ENCODE peak calls at places on chromosomes 11 and 22, in ten cellular contexts. M is fibroblast of lung, J is lower lobe of right lung, B is cardiac fibroblast, D is upper lobe of right lung, F is left ventricle myocardium inferior, W is A673, R is HEK293T, N is NCI-H460, E is T-helper 1 cell. K is an unnamed sample.

GRCh38 chr11:107999759-108000455 is 8.8 kb upstream of the CUL5 start:
- DNase-seq in M (peak), J (no peak), B (peak), D (no peak), F (no peak), W (peak), R (peak), N (peak), E (peak), K (peak)

GRCh38 chr11:116230453-116230852 is 542.3 kb downstream of the BUD13 start:
- DNase-seq in M (no peak), J (no peak), B (no peak), D (no peak), F (no peak), W (no peak), R (no peak), N (no peak), E (no peak), K (no peak)

GRCh38 chr11:47299078-47299477 is 29.1 kb downstream of the MADD start:
- DNase-seq in M (no peak), J (no peak), B (no peak), D (no peak), F (no peak), W (no peak), R (no peak), N (no peak), E (no peak), K (no peak)

GRCh38 chr11:61042537-61042936 is 59.8 kb upstream of the CD5 start:
- DNase-seq in M (no peak), J (no peak), B (no peak), D (no peak), F (no peak), W (no peak), R (no peak), N (no peak), E (no peak), K (no peak)

GRCh38 chr11:1198766-1199688 is 23.8 kb upstream of the MUC5B start:
- DNase-seq in M (no peak), J (peak), B (no peak), D (peak), F (peak), W (no peak), R (no peak), N (no peak), E (no peak), K (no peak)

GRCh38 chr11:79708319-79708928 is 267.6 kb upstream of the TENM4 start:
- DNase-seq in M (peak), J (no peak), B (peak), D (no peak), F (no peak), W (peak), R (peak), N (peak), E (no peak), K (no peak)

GRCh38 chr11:287821-288327 is 1.1 kb upstream of the PGGHG start:
- DNase-seq in M (no peak), J (peak), B (no peak), D (peak), F (peak), W (no peak), R (no peak), N (no peak), E (peak), K (no peak)

GRCh38 chr11:77470504-77470903 is 3.4 kb downstream of the PAK1 start:
- DNase-seq in M (no peak), J (no peak), B (no peak), D (no peak), F (no peak), W (no peak), R (no peak), N (no peak), E (no peak), K (no peak)

GRCh38 chr11:3984896-3985295 is 109.7 kb upstream of the RRM1 start:
- DNase-seq in M (peak), J (no peak), B (peak), D (no peak), F (no peak), W (no peak), R (no peak), N (no peak), E (peak), K (no peak)

GRCh38 chr22:46791201-46791731 is 28.8 kb downstream of the TBC1D22A start:
- DNase-seq in M (peak), J (no peak), B (peak), D (no peak), F (no peak), W (no peak), R (no peak), N (no peak), E (peak), K (no peak)

GRCh38 chr22:27990879-27991278 is 71.8 kb upstream of the PITPNB start:
- DNase-seq in M (peak), J (peak), B (peak), D (no peak), F (peak), W (peak), R (peak), N (peak), E (no peak), K (no peak)

GRCh38 chr22:42553475-42554361 is at the start of gene SERHL2:
- DNase-seq in M (peak), J (peak), B (peak), D (peak), F (peak), W (peak), R (peak), N (peak), E (peak), K (no peak)

GRCh38 chr11:67504023-67504949 is 877 bp downstream of the PITPNM1 start:
- DNase-seq in M (peak), J (no peak), B (peak), D (no peak), F (no peak), W (peak), R (peak), N (peak), E (peak), K (no peak)

GRCh38 chr11:75771646-75772410 is 3.2 kb downstream of the DGAT2 start:
- DNase-seq in M (peak), J (peak), B (peak), D (peak), F (no peak), W (no peak), R (no peak), N (no peak), E (no peak), K (no peak)

GRCh38 chr11:128508785-128509518 is 78.4 kb downstream of the ETS1 start:
- DNase-seq in M (peak), J (no peak), B (peak), D (no peak), F (no peak), W (no peak), R (no peak), N (peak), E (no peak), K (no peak)

GRCh38 chr11:44542372-44542771 is 23.1 kb upstream of the CD82 start:
- DNase-seq in M (no peak), J (no peak), B (no peak), D (no peak), F (no peak), W (peak), R (no peak), N (no peak), E (no peak), K (no peak)

GRCh38 chr11:62439785-62440602 is 21.2 kb downstream of the SCGB1A1 start:
- DNase-seq in M (peak), J (no peak), B (peak), D (no peak), F (no peak), W (no peak), R (no peak), N (no peak), E (no peak), K (no peak)

GRCh38 chr11:16741473-16741872 is 3.0 kb downstream of the C11orf58 start:
- DNase-seq in M (no peak), J (no peak), B (no peak), D (no peak), F (no peak), W (no peak), R (no peak), N (no peak), E (no peak), K (no peak)

GRCh38 chr22:37232140-37232998 is 11.7 kb downstream of the RAC2 start:
- DNase-seq in M (no peak), J (peak), B (no peak), D (no peak), F (no peak), W (no peak), R (no peak), N (no peak), E (no peak), K (no peak)

GRCh38 chr11:126917531-126918204 is 82.9 kb downstream of the KIRREL3 start:
- DNase-seq in M (peak), J (no peak), B (peak), D (no peak), F (no peak), W (peak), R (no peak), N (no peak), E (peak), K (no peak)

GRCh38 chr11:125062931-125063428 is at the start of gene SLC37A2:
- DNase-seq in M (peak), J (peak), B (peak), D (peak), F (peak), W (peak), R (peak), N (peak), E (peak), K (no peak)

GRCh38 chr11:34395916-34396555 is 38.2 kb upstream of the ABTB2 start:
- DNase-seq in M (peak), J (no peak), B (peak), D (no peak), F (no peak), W (peak), R (no peak), N (peak), E (no peak), K (no peak)

GRCh38 chr11:127098684-127099083 is 98.1 kb upstream of the KIRREL3 start:
- DNase-seq in M (no peak), J (no peak), B (no peak), D (no peak), F (no peak), W (no peak), R (no peak), N (no peak), E (no peak), K (no peak)

GRCh38 chr11:79236541-79236971 is 204.3 kb downstream of the TENM4 start:
- DNase-seq in M (peak), J (no peak), B (peak), D (no peak), F (no peak), W (no peak), R (no peak), N (no peak), E (no peak), K (no peak)

GRCh38 chr11:73291781-73292180 is 16.3 kb upstream of the ARHGEF17 start:
- DNase-seq in M (no peak), J (no peak), B (no peak), D (no peak), F (no peak), W (no peak), R (no peak), N (no peak), E (no peak), K (no peak)

GRCh38 chr11:85685820-85686459 is at the start of gene CCDC89:
- DNase-seq in M (peak), J (peak), B (peak), D (peak), F (peak), W (peak), R (peak), N (no peak), E (no peak), K (peak)